ENCODE peak calls at places on chromosomes 2 and 18, in ten cellular contexts. D is astrocyte; Q is OCI-LY7; B is CD4-positive, alpha-beta T cell; I is lower lobe of right lung; V is neural crest cell; G is ovary; R is mesothelial cell of epicardium; W is B cell; L is psoas muscle. U is an unnamed sample.

GRCh38 chr18:8329186-8329771 is 280.0 kb upstream of the RAB12 start:
- DNase-seq in L (no peak), B (no peak), Q (no peak), D (peak), I (no peak), R (no peak), G (no peak), W (no peak), V (no peak), U (no peak)

GRCh38 chr2:100427111-100427510 is 9.6 kb upstream of the CHST10 start:
- DNase-seq in G (no peak), V (no peak), D (no peak), L (no peak), R (no peak), Q (no peak), B (no peak), W (no peak), I (no peak), U (no peak)

GRCh38 chr2:15939854-15940660 is at the start of gene MYCN:
- DNase-seq in R (peak), G (peak), D (peak), V (peak), I (no peak), Q (peak), L (peak), B (no peak), W (no peak), U (no peak)

GRCh38 chr2:195473802-195474201 is 183.2 kb upstream of the SLC39A10 start:
- DNase-seq in R (no peak), I (no peak), B (no peak), L (no peak), G (no peak), D (no peak), V (no peak), W (no peak), Q (no peak), U (no peak)

GRCh38 chr18:26453370-26454030 is 94.9 kb downstream of the KCTD1 start:
- DNase-seq in G (no peak), W (no peak), V (no peak), L (no peak), D (no peak), B (no peak), R (no peak), Q (no peak), I (no peak), U (no peak)

GRCh38 chr2:37782721-37783438 is 111.4 kb upstream of the CDC42EP3 start:
- DNase-seq in W (no peak), B (no peak), D (no peak), I (no peak), R (no peak), G (no peak), Q (no peak), V (no peak), L (no peak), U (no peak)

GRCh38 chr18:12699747-12700146 is 2.8 kb downstream of the CEP76 start:
- DNase-seq in B (no peak), W (no peak), G (no peak), L (no peak), I (no peak), V (no peak), Q (no peak), D (no peak), R (no peak), U (no peak)

GRCh38 chr2:8620611-8621382 is 61.1 kb upstream of the ID2 start:
- DNase-seq in W (no peak), V (no peak), L (no peak), G (peak), R (no peak), D (peak), Q (no peak), I (no peak), B (no peak), U (no peak)

GRCh38 chr2:109558076-109558882 is 55.5 kb downstream of the SEPTIN10 start:
- DNase-seq in W (no peak), D (peak), G (no peak), L (no peak), V (no peak), R (no peak), B (no peak), Q (no peak), I (no peak), U (no peak)

GRCh38 chr18:13242797-13243196 is 24.2 kb downstream of the LDLRAD4 start:
- DNase-seq in V (no peak), G (no peak), I (peak), B (no peak), D (no peak), R (no peak), L (no peak), W (no peak), Q (no peak), U (no peak)

GRCh38 chr2:112181571-112182290 is 43.5 kb downstream of the FBLN7 start:
- DNase-seq in I (no peak), R (no peak), G (no peak), Q (no peak), W (no peak), D (no peak), V (no peak), B (peak), L (no peak), U (peak)

GRCh38 chr18:70194227-70194890 is 11.1 kb downstream of the RTTN start:
- DNase-seq in L (no peak), Q (no peak), I (no peak), W (no peak), R (no peak), G (no peak), D (no peak), B (no peak), V (no peak), U (peak)

GRCh38 chr2:206423147-206423546 is 20.2 kb upstream of the ADAM23 start:
- DNase-seq in R (no peak), D (no peak), W (no peak), V (no peak), B (no peak), L (no peak), Q (peak), G (no peak), I (no peak), U (no peak)

GRCh38 chr2:29309090-29310054 is 194.2 kb downstream of the CLIP4 start:
- DNase-seq in R (no peak), D (peak), G (no peak), I (no peak), Q (peak), V (peak), B (peak), L (no peak), W (no peak), U (peak)

GRCh38 chr2:18536100-18536499 is 24.4 kb downstream of the RDH14 start:
- DNase-seq in W (no peak), Q (no peak), G (no peak), L (no peak), D (peak), I (no peak), B (no peak), V (no peak), R (no peak), U (no peak)

GRCh38 chr2:38074047-38074774 is 1.7 kb downstream of the CYP1B1 start:
- DNase-seq in B (no peak), D (no peak), Q (no peak), W (no peak), R (no peak), L (peak), G (no peak), I (peak), V (peak), U (peak)

GRCh38 chr2:949894-950626 is 589 bp upstream of the SNTG2 start:
- DNase-seq in V (no peak), D (no peak), L (no peak), W (no peak), I (no peak), Q (no peak), R (no peak), B (no peak), G (no peak), U (no peak)

GRCh38 chr2:85761946-85762345 is 8.2 kb downstream of the ATOH8 start:
- DNase-seq in G (no peak), B (no peak), L (no peak), R (no peak), D (no peak), Q (no peak), I (no peak), W (no peak), V (no peak), U (no peak)

GRCh38 chr2:233487748-233488345 is 78.7 kb downstream of the USP40 start:
- DNase-seq in I (no peak), V (no peak), D (peak), W (no peak), Q (no peak), L (no peak), R (no peak), B (no peak), G (no peak), U (no peak)

GRCh38 chr18:48962857-48963554 is 12.2 kb upstream of the SMAD7 start:
- DNase-seq in L (no peak), I (no peak), V (no peak), Q (no peak), G (no peak), B (no peak), D (peak), R (no peak), W (no peak), U (no peak)

GRCh38 chr2:234964631-234965461 is 13.0 kb downstream of the SH3BP4 start:
- DNase-seq in B (no peak), I (no peak), D (peak), W (no peak), Q (no peak), V (no peak), R (no peak), G (no peak), L (no peak), U (no peak)

GRCh38 chr2:24262571-24262970 is 87.7 kb downstream of the FAM228A start:
- DNase-seq in W (no peak), Q (no peak), I (no peak), L (no peak), V (no peak), G (no peak), D (no peak), B (no peak), R (no peak), U (no peak)

GRCh38 chr2:240392084-240392947 is 43.1 kb upstream of the GPC1 start:
- DNase-seq in V (peak), Q (no peak), W (peak), L (peak), B (no peak), R (no peak), G (peak), I (peak), D (no peak), U (no peak)

GRCh38 chr18:3998698-3999333 is 456.3 kb downstream of the DLGAP1 start:
- DNase-seq in I (no peak), B (no peak), Q (peak), L (no peak), D (peak), R (no peak), W (no peak), G (peak), V (peak), U (no peak)

GRCh38 chr2:212940816-212941215 is 210.6 kb downstream of the IKZF2 start:
- DNase-seq in V (no peak), R (no peak), D (peak), Q (no peak), W (no peak), G (no peak), I (no peak), L (no peak), B (no peak), U (no peak)

GRCh38 chr2:108701208-108701607 is 18.1 kb upstream of the RANBP2 start:
- DNase-seq in L (no peak), D (no peak), I (no peak), V (no peak), G (no peak), B (no peak), Q (no peak), W (no peak), R (no peak), U (no peak)

GRCh38 chr2:187549951-187550555 is 4.2 kb downstream of the TFPI start:
- DNase-seq in D (no peak), R (no peak), G (no peak), B (no peak), Q (no peak), I (no peak), W (no peak), L (no peak), V (no peak), U (no peak)

GRCh38 chr2:42495234-42495581 is 1.4 kb upstream of the KCNG3 start:
- DNase-seq in L (no peak), R (no peak), G (no peak), B (no peak), W (no peak), Q (no peak), V (no peak), I (no peak), D (no peak), U (no peak)
- TF ChIP-seq CTCF in L (no peak), R (no peak), G (no peak), B (no peak), W (peak), Q (peak), V (no peak), I (peak), D (no peak), U (no peak)

GRCh38 chr2:177678939-177679338 is 286.4 kb downstream of the AGPS start:
- DNase-seq in I (no peak), B (no peak), Q (no peak), L (no peak), D (no peak), W (no peak), G (no peak), R (no peak), V (no peak), U (no peak)

GRCh38 chr2:177679611-177680530 is 287.3 kb downstream of the AGPS start:
- DNase-seq in B (no peak), G (no peak), L (no peak), Q (no peak), D (no peak), I (no peak), R (no peak), W (no peak), V (no peak), U (no peak)

GRCh38 chr2:177682006-177682405 is 289.4 kb downstream of the AGPS start:
- DNase-seq in L (no peak), Q (no peak), R (no peak), B (no peak), I (no peak), W (no peak), D (no peak), G (no peak), V (no peak), U (no peak)

GRCh38 chr2:177682768-177683472 is 290.3 kb downstream of the AGPS start:
- DNase-seq in G (no peak), V (no peak), D (no peak), B (no peak), R (no peak), Q (no peak), L (no peak), W (no peak), I (no peak), U (no peak)

DNA sequence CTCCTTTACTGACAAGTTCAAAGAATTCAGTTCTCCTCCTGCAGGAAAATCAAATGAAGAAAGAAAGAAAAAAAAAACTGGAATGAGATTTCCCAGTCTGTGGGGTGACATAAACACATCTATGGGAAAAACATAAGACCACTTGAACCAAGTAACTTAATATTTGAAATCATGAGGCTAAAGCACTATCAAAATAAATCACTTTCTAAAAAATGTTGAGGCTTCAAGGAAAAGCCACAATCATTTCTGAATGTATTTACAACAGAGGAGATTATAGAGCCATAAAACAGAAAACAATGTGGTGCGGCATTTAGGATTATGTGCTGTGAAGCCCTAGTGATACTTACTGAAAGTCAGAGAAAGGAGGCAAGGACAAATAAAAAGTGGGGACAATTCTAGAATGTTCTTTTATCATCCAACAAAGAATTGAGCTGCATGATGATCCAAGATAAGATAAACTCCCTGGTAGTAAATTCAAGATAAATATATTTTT is 288.3 kb downstream of the AGPS start:
- DNase-seq in W (no peak), I (no peak), D (no peak), V (no peak), R (no peak), B (no peak), G (no peak), Q (no peak), L (no peak), U (no peak)
- TF ChIP-seq CTCF in W (no peak), I (no peak), D (no peak), V (no peak), R (no peak), B (no peak), G (no peak), Q (no peak), L (no peak), U (no peak)

DNA sequence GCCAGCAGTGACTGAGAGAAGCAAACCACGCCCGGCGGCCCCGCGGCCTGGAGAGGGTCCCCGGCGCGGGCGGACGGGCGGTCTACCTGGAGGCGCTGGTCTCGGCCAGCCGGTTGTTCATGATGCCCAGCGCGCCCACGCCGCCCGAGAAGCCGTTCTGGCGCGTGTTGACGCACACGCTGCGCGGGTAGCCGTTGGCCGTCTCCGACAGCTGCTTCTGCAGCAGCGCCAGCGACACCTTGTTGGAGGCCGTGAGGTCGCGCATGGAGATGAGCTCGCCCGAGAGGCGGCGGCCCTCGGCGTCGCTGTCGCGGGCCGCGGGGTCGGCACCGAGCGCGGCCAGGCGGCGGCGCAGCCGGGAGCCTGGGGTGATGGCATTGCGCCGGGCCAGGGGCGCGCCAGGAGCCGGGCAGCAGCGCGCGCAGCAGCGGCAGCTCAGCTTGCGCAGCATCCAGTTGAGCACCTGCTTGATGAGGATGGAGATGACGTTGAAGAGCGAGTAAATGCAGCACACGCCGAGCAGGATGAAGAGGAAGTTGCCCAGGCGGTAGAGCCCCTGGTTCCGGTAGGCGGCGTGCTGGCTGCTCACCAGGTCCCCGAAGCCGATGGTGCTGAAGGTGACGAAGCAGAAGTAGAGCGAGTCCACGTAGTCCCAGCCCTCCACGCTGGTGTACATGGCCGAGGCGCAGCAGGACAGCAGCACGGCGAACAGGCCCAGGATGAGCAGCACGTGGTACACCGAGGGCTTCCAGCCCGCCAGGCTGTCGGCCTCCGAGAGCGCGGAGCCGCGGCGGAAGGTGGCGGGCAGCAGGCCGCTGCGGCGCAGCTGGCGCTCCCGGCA is 118.1 kb downstream of the MSH2 start:
- DNase-seq in R (no peak), G (peak), L (peak), D (peak), V (no peak), Q (peak), I (peak), B (peak), W (peak), U (peak)
- TF ChIP-seq CTCF in R (no peak), G (no peak), L (no peak), D (no peak), V (no peak), Q (peak), I (peak), B (peak), W (peak), U (peak)

GRCh38 chr2:63700276-63700675 is 111.5 kb downstream of the MDH1 start:
- DNase-seq in V (no peak), W (no peak), B (no peak), G (no peak), I (no peak), L (no peak), Q (no peak), D (no peak), R (no peak), U (no peak)

GRCh38 chr2:63699549-63699839 is 110.7 kb downstream of the MDH1 start:
- DNase-seq in G (no peak), V (no peak), D (peak), W (no peak), B (no peak), R (no peak), I (no peak), L (no peak), Q (no peak), U (no peak)

GRCh38 chr2:63701406-63701805 is 112.6 kb downstream of the MDH1 start:
- DNase-seq in Q (no peak), V (no peak), R (no peak), W (no peak), L (no peak), G (no peak), B (no peak), D (no peak), I (no peak), U (no peak)

GRCh38 chr2:63697160-63697559 is 108.4 kb downstream of the MDH1 start:
- DNase-seq in W (no peak), G (no peak), D (no peak), I (no peak), Q (no peak), V (no peak), R (no peak), L (no peak), B (no peak), U (no peak)

DNA sequence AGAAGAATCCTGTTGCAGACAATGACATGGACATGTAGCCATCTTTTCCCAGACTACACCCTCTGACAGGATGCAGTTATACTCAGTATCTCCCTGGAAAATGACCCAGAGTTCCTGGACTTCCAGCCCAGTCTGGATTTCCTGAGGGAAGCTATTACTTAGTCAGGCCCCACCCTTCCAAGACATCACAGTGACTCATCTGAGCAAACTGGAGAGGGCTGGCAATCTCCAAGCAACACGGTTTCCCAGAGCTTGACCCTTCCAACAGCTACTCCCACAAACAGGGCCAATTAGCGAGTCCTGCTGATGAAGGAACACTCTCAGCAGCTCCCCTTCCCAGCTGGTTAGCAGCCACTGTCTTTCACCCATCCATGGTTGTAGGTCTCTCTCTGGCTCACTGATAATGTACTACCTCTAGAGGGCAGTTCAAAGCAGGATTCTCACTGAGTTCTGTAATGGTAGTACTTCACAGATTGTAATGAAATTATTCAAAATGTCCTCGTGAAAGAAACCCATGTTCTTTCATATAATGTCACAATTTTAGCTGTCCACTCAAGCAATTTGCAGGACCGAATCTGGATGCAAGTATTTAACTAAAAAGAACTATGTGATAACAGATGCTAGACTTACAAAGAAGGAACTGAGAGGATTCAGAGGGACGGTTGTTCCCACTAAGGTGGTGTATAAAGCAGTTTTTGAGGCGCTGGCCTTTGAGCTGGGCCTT is 110.2 kb downstream of the MDH1 start:
- DNase-seq in L (peak), G (peak), Q (peak), I (no peak), B (no peak), D (peak), R (no peak), V (no peak), W (no peak), U (peak)
- TF ChIP-seq CTCF in L (peak), G (no peak), Q (peak), I (peak), B (peak), D (peak), R (no peak), V (peak), W (peak), U (peak)

GRCh38 chr2:98935111-98935770 is 784 bp downstream of the CRACDL start:
- DNase-seq in L (no peak), W (no peak), Q (no peak), V (no peak), R (no peak), B (no peak), D (no peak), I (no peak), G (no peak), U (no peak)

GRCh38 chr2:98937906-98938305 is 1.9 kb upstream of the CRACDL start:
- DNase-seq in Q (no peak), R (no peak), B (no peak), I (no peak), V (no peak), G (no peak), W (no peak), D (no peak), L (no peak), U (no peak)

GRCh38 chr2:98935777-98936132 is 270 bp downstream of the CRACDL start:
- DNase-seq in L (no peak), I (no peak), Q (no peak), V (no peak), B (no peak), W (no peak), G (no peak), D (no peak), R (no peak), U (no peak)

GRCh38 chr2:98936917-98937351 is 909 bp upstream of the CRACDL start:
- DNase-seq in V (peak), W (no peak), Q (no peak), I (no peak), R (no peak), G (no peak), L (no peak), D (no peak), B (no peak), U (no peak)

GRCh38 chr2:98936133-98936916 is at the start of gene CRACDL:
- DNase-seq in G (no peak), I (no peak), D (no peak), L (no peak), W (no peak), V (no peak), B (no peak), Q (no peak), R (no peak), U (no peak)
- TF ChIP-seq CTCF in G (no peak), I (no peak), D (no peak), L (no peak), W (no peak), V (no peak), B (no peak), Q (no peak), R (no peak), U (no peak)

U was measured in GM10248.